ENCODE peak calls at places on chromosomes 4 and X, in four cellular contexts. One of them, this sample, is unnamed.

GRCh38 chrX:46260502-46260901 is 284.7 kb downstream of the ZNF674 start:
- DNase-seq in K562: no peak
- DNase-seq in A549: no peak
- DNase-seq in HepG2: no peak
- DNase-seq in this sample: no peak

GRCh38 chrX:48958635-48959094 is 1.3 kb upstream of the OTUD5 start:
- DNase-seq in K562: peak
- DNase-seq in A549: peak
- DNase-seq in HepG2: peak
- DNase-seq in this sample: no peak

GRCh38 chr4:55366621-55367020 is 20.6 kb downstream of the SRD5A3 start:
- DNase-seq in K562: no peak
- DNase-seq in A549: no peak
- DNase-seq in HepG2: no peak
- DNase-seq in this sample: no peak

GRCh38 chr4:143606470-143606869 is 93.0 kb downstream of the SMARCA5 start:
- DNase-seq in K562: no peak
- DNase-seq in A549: no peak
- DNase-seq in HepG2: no peak
- DNase-seq in this sample: no peak

GRCh38 chrX:17829526-17829925 is 31.6 kb downstream of the RAI2 start:
- DNase-seq in K562: no peak
- DNase-seq in A549: no peak
- DNase-seq in HepG2: no peak
- DNase-seq in this sample: no peak

GRCh38 chr4:136741468-136741867 is 790.8 kb downstream of the PCDH18 start:
- DNase-seq in K562: no peak
- DNase-seq in A549: peak
- DNase-seq in HepG2: no peak
- DNase-seq in this sample: no peak

GRCh38 chr4:86543560-86544312 is 50.4 kb upstream of the PTPN13 start:
- DNase-seq in K562: no peak
- DNase-seq in A549: no peak
- DNase-seq in HepG2: no peak
- DNase-seq in this sample: no peak

GRCh38 chr4:123995939-123996338 is 599.3 kb downstream of the SPRY1 start:
- DNase-seq in K562: no peak
- DNase-seq in A549: no peak
- DNase-seq in HepG2: no peak
- DNase-seq in this sample: no peak

GRCh38 chrX:54178100-54178940 is 4.7 kb downstream of the FAM120C start:
- DNase-seq in K562: no peak
- DNase-seq in A549: peak
- DNase-seq in HepG2: peak
- DNase-seq in this sample: no peak

GRCh38 chrX:49089553-49089952 is 9.9 kb upstream of the WDR45 start:
- DNase-seq in K562: peak
- DNase-seq in A549: no peak
- DNase-seq in HepG2: no peak
- DNase-seq in this sample: no peak

GRCh38 chrX:1749499-1749898 is 134.6 kb downstream of the ASMT start:
- DNase-seq in K562: no peak
- DNase-seq in A549: no peak
- DNase-seq in HepG2: no peak
- DNase-seq in this sample: peak

GRCh38 chrX:96684339-96685204 is at the start of gene DIAPH2:
- DNase-seq in K562: no peak
- DNase-seq in A549: peak
- DNase-seq in HepG2: peak
- DNase-seq in this sample: peak

GRCh38 chr4:54073481-54073880 is 9.1 kb upstream of the CHIC2 start:
- DNase-seq in K562: no peak
- DNase-seq in A549: no peak
- DNase-seq in HepG2: no peak
- DNase-seq in this sample: no peak

GRCh38 chr4:30763337-30763736 is 43.2 kb downstream of the PCDH7 start:
- DNase-seq in K562: no peak
- DNase-seq in A549: no peak
- DNase-seq in HepG2: no peak
- DNase-seq in this sample: no peak

GRCh38 chrX:40778861-40779575 is 43.7 kb upstream of the MED14 start:
- DNase-seq in K562: no peak
- DNase-seq in A549: no peak
- DNase-seq in HepG2: no peak
- DNase-seq in this sample: no peak

GRCh38 chr4:26330186-26330787 is 9.5 kb downstream of the RBPJ start:
- DNase-seq in K562: peak
- DNase-seq in A549: peak
- DNase-seq in HepG2: peak
- DNase-seq in this sample: no peak

GRCh38 chr4:120921456-120922389 is 803 bp downstream of the PRDM5 start:
- DNase-seq in K562: no peak
- DNase-seq in A549: peak
- DNase-seq in HepG2: no peak
- DNase-seq in this sample: peak

GRCh38 chr4:6641164-6641970 is 882 bp downstream of the MRFAP1 start:
- DNase-seq in K562: peak
- DNase-seq in A549: no peak
- DNase-seq in HepG2: no peak
- DNase-seq in this sample: no peak

GRCh38 chrX:110026099-110026844 is 23.4 kb downstream of the TMEM164 start:
- DNase-seq in K562: no peak
- DNase-seq in A549: peak
- DNase-seq in HepG2: no peak
- DNase-seq in this sample: no peak

GRCh38 chrX:37603938-37604409 is 32.5 kb downstream of the LANCL3 start:
- DNase-seq in K562: no peak
- DNase-seq in A549: no peak
- DNase-seq in HepG2: no peak
- DNase-seq in this sample: no peak

GRCh38 chr4:39390603-39391002 is 16.1 kb upstream of the KLB start:
- DNase-seq in K562: no peak
- DNase-seq in A549: no peak
- DNase-seq in HepG2: no peak
- DNase-seq in this sample: no peak

GRCh38 chrX:47420264-47420663 is 49.9 kb downstream of the ZNF157 start:
- DNase-seq in K562: no peak
- DNase-seq in A549: no peak
- DNase-seq in HepG2: no peak
- DNase-seq in this sample: no peak

GRCh38 chrX:39011454-39012204 is 210.4 kb downstream of the MID1IP1 start:
- DNase-seq in K562: no peak
- DNase-seq in A549: no peak
- DNase-seq in HepG2: no peak
- DNase-seq in this sample: no peak

GRCh38 chr4:88215351-88215750 is 56.9 kb upstream of the ABCG2 start:
- DNase-seq in K562: no peak
- DNase-seq in A549: no peak
- DNase-seq in HepG2: no peak
- DNase-seq in this sample: no peak

GRCh38 chr4:5982156-5982973 is 35.9 kb downstream of the C4orf50 start:
- DNase-seq in K562: no peak
- DNase-seq in A549: no peak
- DNase-seq in HepG2: no peak
- DNase-seq in this sample: no peak

GRCh38 chr4:98510757-98511517 is 147.5 kb downstream of the TSPAN5 start:
- DNase-seq in K562: no peak
- DNase-seq in A549: no peak
- DNase-seq in HepG2: no peak
- DNase-seq in this sample: no peak

GRCh38 chrX:37662181-37662580 is 23.4 kb upstream of the XK start:
- DNase-seq in K562: no peak
- DNase-seq in A549: no peak
- DNase-seq in HepG2: no peak
- DNase-seq in this sample: no peak

GRCh38 chr4:140096921-140097320 is 57.1 kb downstream of the MAML3 start:
- DNase-seq in K562: no peak
- DNase-seq in A549: no peak
- DNase-seq in HepG2: no peak
- DNase-seq in this sample: no peak

GRCh38 chr4:1567519-1567807 is 116.7 kb downstream of the FAM53A start:
- DNase-seq in K562: no peak
- DNase-seq in A549: no peak
- DNase-seq in HepG2: no peak
- DNase-seq in this sample: no peak

GRCh38 chrX:134364711-134365110 is 95.3 kb upstream of the HPRT1 start:
- DNase-seq in K562: no peak
- DNase-seq in A549: no peak
- DNase-seq in HepG2: no peak
- DNase-seq in this sample: no peak

GRCh38 chrX:134362560-134363089 is 97.3 kb upstream of the HPRT1 start:
- DNase-seq in K562: no peak
- DNase-seq in A549: no peak
- DNase-seq in HepG2: no peak
- DNase-seq in this sample: no peak

GRCh38 chrX:134368140-134368539 is 91.8 kb upstream of the HPRT1 start:
- DNase-seq in K562: no peak
- DNase-seq in A549: no peak
- DNase-seq in HepG2: no peak
- DNase-seq in this sample: no peak

GRCh38 chrX:134369576-134369975 is 90.4 kb upstream of the HPRT1 start:
- DNase-seq in K562: no peak
- DNase-seq in A549: no peak
- DNase-seq in HepG2: no peak
- DNase-seq in this sample: no peak

GRCh38 chrX:134365923-134366322 is 94.0 kb upstream of the HPRT1 start:
- DNase-seq in K562: no peak
- DNase-seq in A549: peak
- DNase-seq in HepG2: no peak
- DNase-seq in this sample: no peak
- TF ChIP-seq HMGXB4 in K562: no peak
- TF ChIP-seq HMGXB4 in A549: no peak
- TF ChIP-seq HMGXB4 in HepG2: no peak
- TF ChIP-seq HMGXB4 in this sample: no peak

DNA sequence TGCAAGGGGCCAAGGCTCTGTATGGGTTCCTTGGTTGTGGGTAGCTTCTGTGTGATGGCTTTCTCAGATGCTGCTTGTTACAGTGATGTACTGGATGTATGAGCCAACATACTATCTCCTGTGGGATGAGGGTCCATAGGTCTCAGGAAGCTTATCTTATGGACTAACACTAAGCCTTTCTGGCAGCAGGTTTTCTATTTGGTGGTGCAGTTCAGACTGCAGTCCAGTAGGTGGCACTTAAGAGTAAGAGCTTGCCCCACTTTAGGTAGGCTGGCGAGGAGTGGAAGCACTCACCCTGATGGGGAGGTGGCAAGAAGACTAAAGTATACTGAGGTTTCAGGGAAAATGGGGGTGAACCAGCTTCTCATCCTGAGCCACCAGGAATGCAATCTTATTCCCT is 306.7 kb upstream of the MAOA start:
- DNase-seq in K562: peak
- DNase-seq in A549: peak
- DNase-seq in HepG2: peak
- DNase-seq in this sample: peak
- TF ChIP-seq HMGXB4 in K562: no peak
- TF ChIP-seq HMGXB4 in A549: no peak
- TF ChIP-seq HMGXB4 in HepG2: no peak
- TF ChIP-seq HMGXB4 in this sample: no peak

GRCh38 chr4:8315343-8316250 is 46.0 kb downstream of the HTRA3 start:
- DNase-seq in K562: no peak
- DNase-seq in A549: peak
- DNase-seq in HepG2: peak
- DNase-seq in this sample: no peak
- TF ChIP-seq HMGXB4 in K562: no peak
- TF ChIP-seq HMGXB4 in A549: no peak
- TF ChIP-seq HMGXB4 in HepG2: no peak
- TF ChIP-seq HMGXB4 in this sample: no peak

GRCh38 chr4:19944251-19944650 is 307.5 kb upstream of the SLIT2 start:
- DNase-seq in K562: no peak
- DNase-seq in A549: no peak
- DNase-seq in HepG2: no peak
- DNase-seq in this sample: no peak

GRCh38 chr4:19947349-19947748 is 304.4 kb upstream of the SLIT2 start:
- DNase-seq in K562: no peak
- DNase-seq in A549: no peak
- DNase-seq in HepG2: no peak
- DNase-seq in this sample: no peak

GRCh38 chr4:19945979-19946380 is 305.7 kb upstream of the SLIT2 start:
- DNase-seq in K562: no peak
- DNase-seq in A549: no peak
- DNase-seq in HepG2: no peak
- DNase-seq in this sample: no peak

GRCh38 chr4:19944806-19945205 is 306.9 kb upstream of the SLIT2 start:
- DNase-seq in K562: no peak
- DNase-seq in A549: no peak
- DNase-seq in HepG2: no peak
- DNase-seq in this sample: no peak

DNA sequence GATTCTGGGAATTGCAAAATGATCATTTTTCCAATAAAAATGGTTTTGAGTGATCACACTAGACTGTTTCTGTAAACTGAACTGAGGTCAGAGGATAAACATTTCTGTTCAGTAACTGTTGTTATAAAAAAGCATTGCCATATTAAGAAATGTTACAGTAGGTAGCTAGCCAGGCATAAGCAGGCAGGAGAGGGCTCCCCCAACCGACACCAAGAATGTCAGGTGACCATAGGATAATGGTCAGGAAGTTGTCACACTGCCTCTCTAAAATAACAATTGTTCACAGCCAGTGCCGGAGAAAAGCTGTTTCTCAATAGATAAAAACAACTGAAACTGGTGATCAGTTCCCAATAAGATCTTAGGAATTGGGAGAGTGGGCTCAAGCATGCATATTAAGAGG is 306.2 kb upstream of the SLIT2 start:
- DNase-seq in K562: no peak
- DNase-seq in A549: no peak
- DNase-seq in HepG2: no peak
- DNase-seq in this sample: no peak
- TF ChIP-seq HMGXB4 in K562: no peak
- TF ChIP-seq HMGXB4 in A549: no peak
- TF ChIP-seq HMGXB4 in HepG2: no peak
- TF ChIP-seq HMGXB4 in this sample: no peak

GRCh38 chrX:314049-314448 is 4.5 kb downstream of the GTPBP6 start:
- DNase-seq in K562: no peak
- DNase-seq in A549: no peak
- DNase-seq in HepG2: no peak
- DNase-seq in this sample: no peak

GRCh38 chrX:312621-313331 is 5.8 kb downstream of the GTPBP6 start:
- DNase-seq in K562: no peak
- DNase-seq in A549: no peak
- DNase-seq in HepG2: no peak
- DNase-seq in this sample: no peak

GRCh38 chrX:313546-313945 is 5.0 kb downstream of the GTPBP6 start:
- DNase-seq in K562: no peak
- DNase-seq in A549: no peak
- DNase-seq in HepG2: no peak
- DNase-seq in this sample: no peak

GRCh38 chrX:316351-317325 is 2.0 kb downstream of the GTPBP6 start:
- DNase-seq in K562: no peak
- DNase-seq in A549: no peak
- DNase-seq in HepG2: no peak
- DNase-seq in this sample: no peak

GRCh38 chrX:314781-315595 is 3.6 kb downstream of the GTPBP6 start:
- DNase-seq in K562: no peak
- DNase-seq in A549: peak
- DNase-seq in HepG2: no peak
- DNase-seq in this sample: no peak
- TF ChIP-seq HMGXB4 in K562: no peak
- TF ChIP-seq HMGXB4 in A549: no peak
- TF ChIP-seq HMGXB4 in HepG2: no peak
- TF ChIP-seq HMGXB4 in this sample: no peak

This sample was measured in WTC11.